ENCODE peak calls at places on chromosomes 3 and 15, in ten cellular contexts. I is natural killer cell; L is RPMI8226; O is stimulated activated CD4-positive, alpha-beta T cell treated with anti-CD3 and anti-CD28 coated beads, Interleukin-2, amount 100 ng/mL, for 48 hours; A is HuH-7.5; Z is uterus; T is stimulated activated effector memory CD8-positive, alpha-beta T cell treated with anti-CD3 and anti-CD28 coated beads, Interleukin-12 subunit alpha, Interleukin-12 subunit beta, amount 100 ng/mL, for 72 hours; E is AG08395; B is HCEC 1CT; Q is GM13976. P is an unnamed sample.

GRCh38 chr15:63950911-63951481 is 95.3 kb downstream of the DAPK2 start:
- DNase-seq in I (no peak), L (no peak), O (no peak), A (no peak), Z (no peak), T (peak), E (peak), B (peak), Q (no peak), P (no peak)

GRCh38 chr3:46909535-46910161 is 32.1 kb downstream of the PTH1R start:
- DNase-seq in I (peak), L (peak), O (peak), A (peak), Z (peak), T (peak), E (peak), B (peak), Q (peak), P (peak)

GRCh38 chr3:174821477-174821876 is 37.7 kb upstream of the NAALADL2 start:
- DNase-seq in I (no peak), L (no peak), O (no peak), A (no peak), Z (no peak), T (no peak), E (no peak), B (no peak), Q (no peak), P (no peak)

GRCh38 chr3:115960799-115961198 is 337.5 kb downstream of the GAP43 start:
- DNase-seq in I (no peak), L (no peak), O (no peak), A (no peak), Z (peak), T (no peak), E (no peak), B (no peak), Q (peak), P (no peak)

GRCh38 chr3:42067324-42067723 is 23.8 kb upstream of the TRAK1 start:
- DNase-seq in I (no peak), L (peak), O (no peak), A (no peak), Z (no peak), T (no peak), E (peak), B (no peak), Q (peak), P (no peak)

GRCh38 chr3:53680026-53680425 is 166.2 kb downstream of the CHDH start:
- DNase-seq in I (no peak), L (peak), O (no peak), A (no peak), Z (peak), T (peak), E (no peak), B (no peak), Q (no peak), P (no peak)

GRCh38 chr3:184717608-184717995 is 5.7 kb upstream of the MAGEF1 start:
- DNase-seq in I (no peak), L (no peak), O (no peak), A (no peak), Z (no peak), T (no peak), E (no peak), B (no peak), Q (no peak), P (peak)

GRCh38 chr3:171251842-171252241 is 208.4 kb downstream of the TNIK start:
- DNase-seq in I (no peak), L (no peak), O (no peak), A (no peak), Z (no peak), T (no peak), E (no peak), B (no peak), Q (no peak), P (no peak)

GRCh38 chr15:90513448-90513847 is 16.3 kb upstream of the CRTC3 start:
- DNase-seq in I (no peak), L (no peak), O (no peak), A (no peak), Z (no peak), T (no peak), E (no peak), B (no peak), Q (no peak), P (no peak)